ENCODE peak calls at places on chromosome 16, in six cellular contexts. D is NCI-H69; B is germinal center; Z is tibial artery; Q is activated gamma-delta T cell treated with Interleukin-2 at 50 U/mL for 16 hours; G is CD4-positive, alpha-beta T cell. H is an unnamed sample.

GRCh38 chr16:76278976-76279375 is 1.8 kb downstream of the CNTNAP4 start:
- DNase-seq in D (peak; percentile 25), B (no peak), Z (no peak), Q (no peak), G (no peak), H (no peak)

GRCh38 chr16:79469999-79470398 is 130.5 kb downstream of the MAF start:
- DNase-seq in D (no peak), B (no peak), Z (no peak), Q (no peak), G (no peak), H (no peak)

GRCh38 chr16:73125860-73126259 is 77.9 kb upstream of the ZFHX3 start:
- DNase-seq in D (no peak), B (no peak), Z (no peak), Q (no peak), G (no peak), H (no peak)

GRCh38 chr16:9279661-9280060 is 188.2 kb downstream of the HAPSTR1 start:
- DNase-seq in D (no peak), B (no peak), Z (no peak), Q (no peak), G (no peak), H (no peak)

GRCh38 chr16:55853114-55853513 is 20.2 kb upstream of the CES1 start:
- DNase-seq in D (no peak), B (no peak), Z (no peak), Q (no peak), G (no peak), H (no peak)

GRCh38 chr16:774086-775001 is 13.8 kb downstream of the MSLN start:
- DNase-seq in D (no peak), B (no peak), Z (no peak), Q (no peak), G (no peak), H (no peak)

GRCh38 chr16:71440669-71441347 is 1.0 kb downstream of the TLE7 start:
- DNase-seq in D (no peak), B (peak; percentile 57), Z (no peak), Q (no peak), G (no peak), H (no peak)

GRCh38 chr16:19805459-19806160 is 79.0 kb downstream of the GPRC5B start:
- DNase-seq in D (no peak), B (no peak), Z (no peak), Q (no peak), G (no peak), H (no peak)

GRCh38 chr16:17836868-17837602 is 366.3 kb upstream of the XYLT1 start:
- DNase-seq in D (no peak), B (no peak), Z (no peak), Q (no peak), G (no peak), H (no peak)

GRCh38 chr16:15643453-15644305 is 725 bp upstream of the MARF1 start:
- DNase-seq in D (peak; percentile 86), B (peak; percentile 14), Z (no peak), Q (peak; percentile 26), G (peak; percentile 15), H (no peak)

GRCh38 chr16:81080233-81080632 is 3.2 kb upstream of the C16orf46 start:
- DNase-seq in D (no peak), B (no peak), Z (no peak), Q (no peak), G (no peak), H (no peak)

GRCh38 chr16:24919536-24919935 is 73.8 kb downstream of the SLC5A11 start:
- DNase-seq in D (no peak), B (no peak), Z (no peak), Q (no peak), G (no peak), H (no peak)

GRCh38 chr16:76565542-76565941 is 288.3 kb downstream of the CNTNAP4 start:
- DNase-seq in D (no peak), B (no peak), Z (no peak), Q (no peak), G (no peak), H (no peak)

GRCh38 chr16:49993579-49993978 is 31.4 kb upstream of the CNEP1R1 start:
- DNase-seq in D (no peak), B (no peak), Z (no peak), Q (no peak), G (no peak), H (no peak)

GRCh38 chr16:79618712-79619050 is 18.1 kb upstream of the MAF start:
- DNase-seq in D (no peak), B (no peak), Z (no peak), Q (no peak), G (no peak), H (no peak)